ENCODE peak calls at places on chromosomes 12 and 14, in eight cellular contexts. U is CD4-positive, alpha-beta memory T cell; I is ELR; E is stimulated activated CD4-positive, alpha-beta T cell treated with anti-CD3 and anti-CD28 coated beads, Interleukin-15, amount 100 ng/mL, for 24 hours; J is activated naive CD8-positive, alpha-beta T cell treated with anti-CD3 and anti-CD28 coated beads for 36 hours; W is CD8-positive, alpha-beta T cell; Q is PC-3; F is activated gamma-delta T cell treated with Interleukin-2 at 50 U/mL for 16 hours. Z is an unnamed sample.

GRCh38 chr14:35286707-35287106 is 5.5 kb upstream of the PSMA6 start:
- DNase-seq in U (no peak), I (no peak), E (no peak), J (no peak), W (no peak), Q (no peak), F (no peak), Z (no peak)

GRCh38 chr12:27733052-27733656 is 22.5 kb downstream of the MRPS35 start:
- DNase-seq in U (no peak), I (peak), E (peak), J (peak), W (no peak), Q (peak), F (no peak), Z (peak)

GRCh38 chr14:88961214-88961613 is 136.8 kb downstream of the TTC8 start:
- DNase-seq in U (no peak), I (no peak), E (no peak), J (no peak), W (no peak), Q (no peak), F (no peak), Z (peak)

GRCh38 chr12:48978291-48978740 is at the start of gene WNT1:
- DNase-seq in U (no peak), I (no peak), E (peak), J (no peak), W (no peak), Q (no peak), F (no peak), Z (peak)

GRCh38 chr12:124536613-124537012 is 30.8 kb downstream of the NCOR2 start:
- DNase-seq in U (no peak), I (peak), E (no peak), J (no peak), W (no peak), Q (no peak), F (no peak), Z (no peak)

GRCh38 chr12:11621797-11622423 is 27.6 kb upstream of the ETV6 start:
- DNase-seq in U (peak), I (peak), E (no peak), J (peak), W (no peak), Q (peak), F (peak), Z (peak)

GRCh38 chr12:77980782-77981181 is 150.1 kb downstream of the NAV3 start:
- DNase-seq in U (no peak), I (no peak), E (no peak), J (no peak), W (no peak), Q (no peak), F (no peak), Z (no peak)

GRCh38 chr12:57085999-57086950 is 2.6 kb upstream of the NAB2 start:
- DNase-seq in U (peak), I (peak), E (peak), J (peak), W (no peak), Q (peak), F (peak), Z (peak)

GRCh38 chr12:34126239-34126641 is 103.9 kb downstream of the ALG10 start:
- DNase-seq in U (no peak), I (no peak), E (no peak), J (no peak), W (no peak), Q (peak), F (no peak), Z (peak)

GRCh38 chr12:103680591-103681065 is 93.6 kb downstream of the STAB2 start:
- DNase-seq in U (no peak), I (no peak), E (peak), J (no peak), W (no peak), Q (no peak), F (no peak), Z (peak)

GRCh38 chr12:127172857-127173256 is 1094.1 kb upstream of the TMEM132C start:
- DNase-seq in U (no peak), I (no peak), E (no peak), J (no peak), W (no peak), Q (no peak), F (no peak), Z (no peak)

GRCh38 chr12:83821967-83822366 is 1090.6 kb downstream of the SLC6A15 start:
- DNase-seq in U (no peak), I (no peak), E (no peak), J (no peak), W (no peak), Q (no peak), F (no peak), Z (no peak)

GRCh38 chr12:51371295-51371953 is 19.8 kb downstream of the GALNT6 start:
- DNase-seq in U (no peak), I (peak), E (no peak), J (no peak), W (no peak), Q (peak), F (no peak), Z (peak)

GRCh38 chr14:25696176-25696575 is 646.2 kb upstream of the STXBP6 start:
- DNase-seq in U (no peak), I (no peak), E (no peak), J (no peak), W (no peak), Q (no peak), F (no peak), Z (no peak)

GRCh38 chr12:115421796-115422709 is 738.1 kb upstream of the TBX3 start:
- DNase-seq in U (no peak), I (no peak), E (no peak), J (no peak), W (no peak), Q (no peak), F (no peak), Z (no peak)

GRCh38 chr12:3882396-3882795 is 9.2 kb upstream of the PARP11 start:
- DNase-seq in U (no peak), I (no peak), E (no peak), J (no peak), W (no peak), Q (no peak), F (no peak), Z (no peak)

Z was measured in DMS53.